ENCODE peak calls at places on chromosomes 4 and X, in four cellular contexts. One of them, this sample, is unnamed.

GRCh38 chr4:42341518-42342026 is 55.7 kb upstream of the SHISA3 start:
- DNase-seq in substantia nigra: no peak
- DNase-seq in H1: no peak
- DNase-seq in endothelial cell of umbilical vein: peak
- DNase-seq in this sample: no peak

GRCh38 chrX:39726810-39727209 is 370.9 kb downstream of the BCOR start:
- DNase-seq in substantia nigra: no peak
- DNase-seq in H1: no peak
- DNase-seq in endothelial cell of umbilical vein: peak
- DNase-seq in this sample: no peak

GRCh38 chrX:101803451-101803850 is 128.4 kb downstream of the ZMAT1 start:
- DNase-seq in substantia nigra: no peak
- DNase-seq in H1: no peak
- DNase-seq in endothelial cell of umbilical vein: peak
- DNase-seq in this sample: no peak

GRCh38 chr4:113162089-113162488 is 112.6 kb downstream of the ANK2 start:
- DNase-seq in substantia nigra: no peak
- DNase-seq in H1: no peak
- DNase-seq in endothelial cell of umbilical vein: no peak
- DNase-seq in this sample: no peak

GRCh38 chr4:89674876-89675459 is 162.0 kb downstream of the SNCA start:
- DNase-seq in substantia nigra: no peak
- DNase-seq in H1: no peak
- DNase-seq in endothelial cell of umbilical vein: no peak
- DNase-seq in this sample: no peak

GRCh38 chr4:96009720-96010119 is 169.8 kb downstream of the PDHA2 start:
- DNase-seq in substantia nigra: no peak
- DNase-seq in H1: no peak
- DNase-seq in endothelial cell of umbilical vein: no peak
- DNase-seq in this sample: no peak

GRCh38 chr4:55445921-55446577 is 50.3 kb downstream of the TMEM165 start:
- DNase-seq in substantia nigra: no peak
- DNase-seq in H1: no peak
- DNase-seq in endothelial cell of umbilical vein: no peak
- DNase-seq in this sample: no peak

GRCh38 chrX:9604111-9604907 is 139.5 kb downstream of the TBL1X start:
- DNase-seq in substantia nigra: peak
- DNase-seq in H1: no peak
- DNase-seq in endothelial cell of umbilical vein: no peak
- DNase-seq in this sample: peak

GRCh38 chrX:71623105-71623450 is 4.8 kb upstream of the CXCR3 start:
- DNase-seq in substantia nigra: no peak
- DNase-seq in H1: no peak
- DNase-seq in endothelial cell of umbilical vein: no peak
- DNase-seq in this sample: no peak

GRCh38 chrX:132292753-132293152 is 73.5 kb upstream of the RAP2C start:
- DNase-seq in substantia nigra: no peak
- DNase-seq in H1: no peak
- DNase-seq in endothelial cell of umbilical vein: peak
- DNase-seq in this sample: no peak

GRCh38 chrX:80667967-80668366 is 141.7 kb downstream of the BRWD3 start:
- DNase-seq in substantia nigra: no peak
- DNase-seq in H1: no peak
- DNase-seq in endothelial cell of umbilical vein: no peak
- DNase-seq in this sample: no peak

GRCh38 chrX:118603981-118604380 is 108.4 kb downstream of the DOCK11 start:
- DNase-seq in substantia nigra: peak
- DNase-seq in H1: no peak
- DNase-seq in endothelial cell of umbilical vein: peak
- DNase-seq in this sample: no peak

GRCh38 chrX:19566359-19567141 is 51.2 kb upstream of the MAP3K15 start:
- DNase-seq in substantia nigra: no peak
- DNase-seq in H1: no peak
- DNase-seq in endothelial cell of umbilical vein: peak
- DNase-seq in this sample: no peak

GRCh38 chr4:88963817-88964216 is 93.2 kb downstream of the FAM13A start:
- DNase-seq in substantia nigra: no peak
- DNase-seq in H1: no peak
- DNase-seq in endothelial cell of umbilical vein: peak
- DNase-seq in this sample: no peak

GRCh38 chr4:39341075-39341725 is 25.0 kb downstream of the RFC1 start:
- DNase-seq in substantia nigra: no peak
- DNase-seq in H1: no peak
- DNase-seq in endothelial cell of umbilical vein: no peak
- DNase-seq in this sample: no peak

GRCh38 chr4:184280591-184281071 is 63.0 kb upstream of the ENPP6 start:
- DNase-seq in substantia nigra: no peak
- DNase-seq in H1: no peak
- DNase-seq in endothelial cell of umbilical vein: no peak
- DNase-seq in this sample: no peak

GRCh38 chrX:47650164-47651042 is at the start of gene ELK1:
- DNase-seq in substantia nigra: peak
- DNase-seq in H1: peak
- DNase-seq in endothelial cell of umbilical vein: peak
- DNase-seq in this sample: peak

GRCh38 chrX:46681849-46682248 is 77.1 kb downstream of the SLC9A7 start:
- DNase-seq in substantia nigra: no peak
- DNase-seq in H1: no peak
- DNase-seq in endothelial cell of umbilical vein: no peak
- DNase-seq in this sample: no peak

GRCh38 chr4:172344266-172344772 is 531.1 kb downstream of the GALNTL6 start:
- DNase-seq in substantia nigra: no peak
- DNase-seq in H1: no peak
- DNase-seq in endothelial cell of umbilical vein: no peak
- DNase-seq in this sample: no peak

GRCh38 chr4:20816287-20816686 is 116.0 kb downstream of the PACRGL start:
- DNase-seq in substantia nigra: no peak
- DNase-seq in H1: no peak
- DNase-seq in endothelial cell of umbilical vein: no peak
- DNase-seq in this sample: no peak

GRCh38 chr4:83139514-83140156 is 25.1 kb upstream of the PLAC8 start:
- DNase-seq in substantia nigra: no peak
- DNase-seq in H1: no peak
- DNase-seq in endothelial cell of umbilical vein: no peak
- DNase-seq in this sample: no peak

GRCh38 chr4:15241946-15242345 is 185.9 kb upstream of the C1QTNF7 start:
- DNase-seq in substantia nigra: no peak
- DNase-seq in H1: no peak
- DNase-seq in endothelial cell of umbilical vein: no peak
- DNase-seq in this sample: no peak
- H3K27ac ChIP-seq in substantia nigra: no peak
- H3K27ac ChIP-seq in H1: no peak
- H3K27ac ChIP-seq in endothelial cell of umbilical vein: no peak
- H3K27ac ChIP-seq in this sample: no peak

DNA sequence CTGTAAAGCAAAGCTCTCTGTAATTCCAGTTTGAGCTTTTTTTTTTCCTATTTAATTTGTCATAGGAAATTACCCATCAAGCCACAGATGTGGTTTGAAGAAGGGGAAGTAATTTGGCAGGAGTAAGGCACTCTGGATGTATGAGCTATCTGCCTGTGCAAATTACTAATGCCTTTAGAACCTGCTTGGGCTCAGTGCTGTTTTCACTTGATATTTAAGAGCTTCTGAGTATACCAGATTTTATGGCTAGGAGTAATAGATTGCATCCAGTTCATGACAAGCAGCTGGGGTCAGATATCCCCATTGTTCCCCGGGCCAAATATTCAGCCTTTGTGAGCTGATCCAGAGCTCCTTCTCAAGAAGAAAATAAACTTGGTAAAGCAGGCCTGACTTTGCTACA is 89.1 kb downstream of the DCAF8L2 start:
- DNase-seq in substantia nigra: no peak
- DNase-seq in H1: no peak
- DNase-seq in endothelial cell of umbilical vein: peak
- DNase-seq in this sample: no peak
- H3K27ac ChIP-seq in substantia nigra: no peak
- H3K27ac ChIP-seq in H1: no peak
- H3K27ac ChIP-seq in endothelial cell of umbilical vein: no peak
- H3K27ac ChIP-seq in this sample: no peak

GRCh38 chr4:159497961-159498360 is 395.1 kb downstream of the RAPGEF2 start:
- DNase-seq in substantia nigra: no peak
- DNase-seq in H1: no peak
- DNase-seq in endothelial cell of umbilical vein: no peak
- DNase-seq in this sample: no peak
- H3K27ac ChIP-seq in substantia nigra: no peak
- H3K27ac ChIP-seq in H1: no peak
- H3K27ac ChIP-seq in endothelial cell of umbilical vein: no peak
- H3K27ac ChIP-seq in this sample: no peak

DNA sequence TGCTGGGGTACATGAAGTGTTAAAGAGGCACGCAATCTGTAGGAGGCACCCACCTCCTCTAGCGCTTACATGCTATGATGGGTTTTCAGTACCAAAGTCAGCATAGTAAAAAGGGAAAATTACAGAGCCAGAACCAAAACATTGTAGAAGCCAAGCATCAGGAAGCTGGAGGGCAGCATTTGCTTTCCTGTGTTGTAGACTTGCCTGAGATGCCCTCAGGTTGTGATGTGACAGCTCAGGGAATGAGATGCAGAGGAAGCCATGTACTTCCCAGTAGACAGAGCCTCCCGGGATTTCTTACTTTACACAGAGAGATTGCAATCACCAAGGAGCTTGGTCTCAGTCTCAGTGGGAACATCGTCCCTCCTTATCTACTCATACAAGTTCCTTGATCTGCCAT is 161.5 kb downstream of the ARAP2 start:
- DNase-seq in substantia nigra: no peak
- DNase-seq in H1: no peak
- DNase-seq in endothelial cell of umbilical vein: no peak
- DNase-seq in this sample: no peak
- H3K27ac ChIP-seq in substantia nigra: no peak
- H3K27ac ChIP-seq in H1: no peak
- H3K27ac ChIP-seq in endothelial cell of umbilical vein: no peak
- H3K27ac ChIP-seq in this sample: no peak

This sample was measured in thoracic aorta.